ENCODE peak calls at places on chromosomes 6 and 20, in six cellular contexts. W is GM12878, Z is BE2C, C is IMR-90, E is choroid plexus epithelial cell, H is testis. A is an unnamed sample.
A peak's percentile ranks its signal among the peaks of the same experiment; 100 is the strongest.

GRCh38 chr20:17620371-17621228 is 50.7 kb downstream of the DSTN start:
- DNase-seq in W (no peak), Z (no peak), C (no peak), E (no peak), H (peak; percentile 11), A (no peak)

GRCh38 chr6:93418448-93419303 is 683 bp downstream of the EPHA7 start:
- DNase-seq in W (no peak), Z (peak; percentile 21), C (no peak), E (peak; percentile 34), H (peak; percentile 60), A (peak; percentile 69)

GRCh38 chr6:21856096-21856825 is 262.7 kb downstream of the SOX4 start:
- DNase-seq in W (no peak), Z (no peak), C (peak; percentile 88), E (peak; percentile 65), H (no peak), A (peak; percentile 27)

GRCh38 chr6:163285689-163286088 is 128.8 kb upstream of the QKI start:
- DNase-seq in W (no peak), Z (no peak), C (no peak), E (no peak), H (no peak), A (no peak)

GRCh38 chr6:125354649-125355048 is 52.9 kb upstream of the HDDC2 start:
- DNase-seq in W (no peak), Z (no peak), C (no peak), E (no peak), H (no peak), A (no peak)

GRCh38 chr6:40568062-40568708 is 19.0 kb downstream of the LRFN2 start:
- DNase-seq in W (no peak), Z (peak; percentile 34), C (no peak), E (no peak), H (no peak), A (no peak)

GRCh38 chr20:57795977-57796560 is 86.3 kb upstream of the PMEPA1 start:
- DNase-seq in W (no peak), Z (no peak), C (no peak), E (no peak), H (no peak), A (no peak)

GRCh38 chr6:25369450-25370086 is 90.4 kb downstream of the CARMIL1 start:
- DNase-seq in W (no peak), Z (no peak), C (no peak), E (no peak), H (peak; percentile 67), A (no peak)

GRCh38 chr6:159110013-159110412 is 59.2 kb upstream of the FNDC1 start:
- DNase-seq in W (no peak), Z (peak; percentile 49), C (peak; percentile 38), E (peak; percentile 85), H (peak; percentile 44), A (peak; percentile 9)

GRCh38 chr6:5208039-5208438 is 52.7 kb downstream of the LYRM4 start:
- DNase-seq in W (no peak), Z (no peak), C (peak; percentile 60), E (peak; percentile 77), H (no peak), A (no peak)

GRCh38 chr6:81977488-81977887 is 225.0 kb upstream of the TENT5A start:
- DNase-seq in W (no peak), Z (no peak), C (peak; percentile 59), E (peak; percentile 67), H (no peak), A (no peak)

GRCh38 chr6:150740453-150740852 is 125.0 kb upstream of the MTHFD1L start:
- DNase-seq in W (no peak), Z (no peak), C (no peak), E (no peak), H (no peak), A (no peak)

GRCh38 chr6:10431423-10432164 is 16.7 kb upstream of the TFAP2A start:
- DNase-seq in W (no peak), Z (no peak), C (no peak), E (no peak), H (no peak), A (no peak)

GRCh38 chr6:78831492-78831891 is 35.9 kb upstream of the IRAK1BP1 start:
- DNase-seq in W (no peak), Z (no peak), C (peak; percentile 3), E (peak; percentile 74), H (peak; percentile 74), A (no peak)

DNA sequence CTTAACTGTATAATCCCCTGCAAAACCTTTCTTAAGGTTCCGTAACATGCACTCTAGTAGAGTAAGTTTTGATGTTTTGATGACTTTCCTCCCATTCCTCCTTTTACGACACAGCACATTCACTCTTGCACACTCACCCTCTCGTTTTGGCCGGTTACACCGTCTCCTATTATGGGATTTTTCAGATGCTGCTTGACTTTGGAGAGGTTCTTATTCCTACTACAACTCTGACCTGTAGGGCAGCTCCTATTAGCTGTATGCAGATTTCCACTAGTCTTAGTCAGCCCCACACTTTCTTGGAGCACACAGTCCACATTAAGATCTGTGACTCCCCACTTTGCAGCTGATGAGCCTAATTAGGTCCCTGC is 223.7 kb upstream of the SYNCRIP start:
- DNase-seq in W (no peak), Z (no peak), C (peak; percentile 36), E (peak; percentile 18), H (peak; percentile 15), A (no peak)
- H3K4me3 ChIP-seq in W (peak overlapping the region; percentile 14), Z (no peak overlapping the region), C (peak overlapping the region; percentile 58), E (peak overlapping the region; percentile 61), H (no peak overlapping the region), A (peak overlapping the region; percentile 44)

GRCh38 chr6:165986647-165987482 is 180.8 kb downstream of the TBXT start:
- DNase-seq in W (no peak), Z (peak; percentile 34), C (peak; percentile 61), E (peak; percentile 46), H (no peak), A (peak; percentile 53)

GRCh38 chr6:165985281-165985925 is 182.2 kb downstream of the TBXT start:
- DNase-seq in W (no peak), Z (no peak), C (no peak), E (no peak), H (no peak), A (no peak)

GRCh38 chr6:165987483-165988305 is 180.0 kb downstream of the TBXT start:
- DNase-seq in W (no peak), Z (peak; percentile 64), C (peak; percentile 98), E (peak; percentile 91), H (peak; percentile 93), A (peak; percentile 81)

GRCh38 chr6:165984743-165985142 is 182.9 kb downstream of the TBXT start:
- DNase-seq in W (no peak), Z (no peak), C (no peak), E (no peak), H (no peak), A (no peak)

DNA sequence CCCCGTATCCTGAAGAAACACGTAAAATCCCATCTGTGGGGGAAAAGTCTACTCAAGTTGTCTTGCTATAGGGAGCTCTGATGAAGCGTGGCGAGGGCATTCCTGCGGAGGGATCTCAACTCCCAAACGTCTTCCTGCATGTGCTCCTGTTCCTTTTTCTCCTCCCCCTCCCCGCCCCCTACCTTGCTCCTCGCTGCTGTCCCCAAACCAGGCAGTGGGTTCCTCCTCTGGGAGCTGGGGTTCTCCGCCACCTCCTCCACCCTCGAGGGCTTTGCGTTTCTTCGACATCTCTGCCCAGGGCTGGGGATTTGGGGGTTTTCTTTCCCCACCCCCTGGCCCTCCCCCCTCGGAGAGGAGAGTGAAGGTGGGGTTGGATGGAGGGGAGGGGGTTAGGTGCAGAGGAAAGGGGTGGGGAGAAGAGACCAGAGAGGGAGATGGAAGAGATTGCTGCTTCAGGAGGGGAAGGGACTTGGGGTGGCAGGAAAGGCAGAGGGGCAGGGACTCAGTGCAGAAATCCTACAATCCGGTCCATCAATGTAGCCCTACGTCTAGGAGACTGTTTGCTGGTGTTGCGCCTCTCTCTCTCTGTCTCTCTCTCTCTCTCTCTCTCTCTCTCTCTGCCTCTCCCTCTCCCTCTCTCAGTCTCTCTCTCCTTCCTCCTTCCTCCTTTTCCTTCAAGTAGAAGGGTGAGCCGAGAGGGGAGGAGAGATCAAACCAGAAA is 181.6 kb downstream of the TBXT start:
- DNase-seq in W (no peak), Z (no peak), C (no peak), E (no peak), H (no peak), A (no peak)
- H3K4me3 ChIP-seq in W (no peak overlapping the region), Z (peak overlapping the region; percentile 70), C (peak overlapping the region; percentile 58), E (peak overlapping the region; percentile 63), H (no peak overlapping the region), A (no peak overlapping the region)

GRCh38 chr6:53331678-53332077 is 17.1 kb downstream of the ELOVL5 start:
- DNase-seq in W (no peak), Z (no peak), C (no peak), E (no peak), H (no peak), A (no peak)
- H3K4me3 ChIP-seq in W (no peak overlapping the region), Z (no peak overlapping the region), C (no peak overlapping the region), E (no peak overlapping the region), H (no peak overlapping the region), A (no peak overlapping the region)

GRCh38 chr20:6767166-6767535 is 335 bp upstream of the BMP2 start:
- DNase-seq in W (no peak), Z (no peak), C (no peak), E (peak; percentile 22), H (no peak), A (no peak)
- H3K4me3 ChIP-seq in W (peak overlapping the region; percentile 27), Z (peak overlapping the region; percentile 46), C (peak overlapping the region; percentile 77), E (peak overlapping the region; percentile 73), H (peak overlapping the region; percentile 65), A (peak overlapping the region; percentile 51)

DNA sequence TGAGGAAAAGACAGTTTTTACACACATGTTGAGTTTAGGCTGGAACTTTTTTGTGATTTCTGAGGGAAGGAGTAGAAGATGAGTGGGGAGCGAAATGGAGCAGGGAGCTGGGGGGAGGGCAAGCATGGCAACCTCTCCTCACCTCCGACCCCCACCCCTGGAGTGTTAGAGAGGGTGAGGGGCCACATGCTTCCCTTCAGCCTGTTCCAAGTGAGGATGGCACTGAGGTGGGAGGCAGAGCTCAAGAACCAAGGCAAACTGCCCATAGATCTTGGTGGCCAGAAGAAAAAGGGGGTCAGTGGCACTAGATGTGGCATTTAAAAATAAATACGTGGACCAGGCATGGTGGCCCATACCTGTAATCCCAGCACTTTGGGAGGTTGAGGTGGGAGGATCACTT is 4.8 kb downstream of the TTBK1 start:
- DNase-seq in W (no peak), Z (no peak), C (no peak), E (no peak), H (no peak), A (no peak)
- H3K4me3 ChIP-seq in W (peak overlapping the region; percentile 73), Z (peak overlapping the region; percentile 64), C (no peak overlapping the region), E (no peak overlapping the region), H (no peak overlapping the region), A (no peak overlapping the region)

GRCh38 chr20:50146732-50147662 is 6.5 kb downstream of the PEDS1 start:
- DNase-seq in W (peak; percentile 45), Z (no peak), C (peak; percentile 43), E (no peak), H (no peak), A (no peak)
- H3K4me3 ChIP-seq in W (peak overlapping the region; percentile 62), Z (no peak overlapping the region), C (no peak overlapping the region), E (no peak overlapping the region), H (no peak overlapping the region), A (no peak overlapping the region)